ENCODE peak calls at places on chromosomes 16 and 17, in four cellular contexts. N, V, L and K are unnamed samples.

GRCh38 chr17:12683299-12683698 is 17.6 kb downstream of the MYOCD start:
- DNase-seq in N (no peak), V (no peak), L (no peak), K (no peak)

GRCh38 chr17:35082073-35082657 is 18.7 kb upstream of the RFFL start:
- DNase-seq in N (no peak), V (peak; percentile 33), L (no peak), K (no peak)

GRCh38 chr17:13393841-13394710 is 207.7 kb downstream of the HS3ST3A1 start:
- DNase-seq in N (no peak), V (no peak), L (no peak), K (no peak)

GRCh38 chr16:29148867-29149272 is 164.0 kb downstream of the LAT start:
- DNase-seq in N (peak; percentile 60), V (no peak), L (no peak), K (no peak)

GRCh38 chr16:74973304-74973703 is 11.6 kb downstream of the WDR59 start:
- DNase-seq in N (no peak), V (no peak), L (no peak), K (no peak)

GRCh38 chr16:9534759-9535158 is 443.3 kb downstream of the HAPSTR1 start:
- DNase-seq in N (no peak), V (no peak), L (no peak), K (no peak)

GRCh38 chr16:17302620-17303019 is 168.1 kb downstream of the XYLT1 start:
- DNase-seq in N (no peak), V (no peak), L (no peak), K (no peak)

GRCh38 chr16:22210285-22210684 is 4.2 kb downstream of the EEF2K start:
- DNase-seq in N (no peak), V (peak; percentile 77), L (no peak), K (no peak)

GRCh38 chr16:86396318-86396882 is 113.9 kb upstream of the FOXF1 start:
- DNase-seq in N (peak; percentile 34), V (no peak), L (no peak), K (no peak)

GRCh38 chr17:51687887-51688286 is 427.5 kb downstream of the UTP18 start:
- DNase-seq in N (no peak), V (no peak), L (no peak), K (no peak)

GRCh38 chr17:81706757-81707624 is 3.8 kb downstream of the MRPL12 start:
- DNase-seq in N (no peak), V (no peak), L (no peak), K (no peak)

GRCh38 chr16:86306811-86307517 is 203.4 kb upstream of the FOXF1 start:
- DNase-seq in N (no peak), V (no peak), L (no peak), K (no peak)

GRCh38 chr17:15154618-15155017 is 110.5 kb downstream of the PMP22 start:
- DNase-seq in N (no peak), V (no peak), L (no peak), K (no peak)

GRCh38 chr16:57446530-57447141 is 549 bp downstream of the CIAPIN1 start:
- DNase-seq in N (peak; percentile 31), V (peak; percentile 62), L (no peak), K (peak; percentile 21)

GRCh38 chr17:40150215-40150614 is 9.9 kb downstream of the CASC3 start:
- DNase-seq in N (no peak), V (no peak), L (no peak), K (no peak)

GRCh38 chr16:86292942-86293341 is 217.4 kb upstream of the FOXF1 start:
- DNase-seq in N (no peak), V (no peak), L (no peak), K (no peak)

GRCh38 chr17:47862621-47863440 is 11.9 kb upstream of the SP6 start:
- DNase-seq in N (no peak), V (no peak), L (no peak), K (no peak)

GRCh38 chr16:65658339-65659275 is 536.7 kb upstream of the CDH11 start:
- DNase-seq in N (no peak), V (no peak), L (no peak), K (no peak)

GRCh38 chr16:87380875-87381274 is 2.7 kb downstream of the FBXO31 start:
- DNase-seq in N (no peak), V (no peak), L (no peak), K (no peak)

GRCh38 chr17:53516643-53517042 is 306.1 kb upstream of the KIF2B start:
- DNase-seq in N (no peak), V (no peak), L (no peak), K (no peak)

GRCh38 chr16:57471209-57471608 is 8.7 kb downstream of the POLR2C start:
- DNase-seq in N (no peak), V (no peak), L (no peak), K (no peak)

GRCh38 chr17:81026266-81027036 is 8.5 kb upstream of the BAIAP2 start:
- DNase-seq in N (no peak), V (no peak), L (no peak), K (no peak)

DNA sequence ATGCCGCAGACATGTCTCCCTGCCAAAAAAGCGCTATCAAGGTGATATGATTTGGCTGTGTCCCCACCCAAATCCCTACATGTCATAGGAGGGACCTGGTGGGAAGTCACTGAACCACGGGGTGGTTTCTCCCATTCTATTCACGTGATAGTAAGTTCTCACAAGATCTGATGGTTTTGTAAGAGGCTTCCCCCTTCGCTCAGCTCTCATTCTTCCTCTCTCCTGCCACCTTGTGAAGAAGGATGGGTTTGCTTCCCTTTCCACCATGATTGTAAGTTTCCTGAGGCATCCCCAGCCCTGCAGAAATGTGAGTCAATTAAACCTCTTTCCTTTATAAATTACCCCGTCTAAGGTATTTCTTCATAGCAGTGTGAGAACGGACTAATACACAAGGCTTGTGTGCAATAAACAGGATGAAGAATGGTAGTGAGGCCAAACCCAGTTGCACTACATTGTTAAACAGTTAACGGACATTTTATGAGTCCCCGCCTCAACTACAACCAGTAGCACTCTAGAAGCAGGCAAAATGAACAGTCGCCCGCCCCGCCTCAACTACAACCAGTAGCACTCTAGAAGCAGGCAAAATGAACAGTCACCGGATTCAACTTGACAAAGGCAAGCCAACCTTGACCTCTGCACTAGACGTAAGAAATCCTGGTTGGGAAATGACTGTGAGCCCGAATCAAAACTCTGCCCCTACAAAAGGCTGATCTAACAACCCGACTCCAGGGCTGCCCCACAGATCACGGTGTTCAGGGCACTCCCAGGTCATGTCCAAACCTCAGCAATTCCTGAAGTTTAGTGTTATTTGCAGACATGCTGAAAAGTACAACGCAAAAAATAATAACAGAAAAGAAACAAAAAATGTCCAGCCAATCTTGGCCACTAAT is 26.3 kb downstream of the VPS53 start:
- DNase-seq in N (peak; percentile 37), V (peak; percentile 2), L (no peak), K (no peak)
- TF ChIP-seq CTCF in N (no peak), V (peak; percentile 33), L (no peak), K (peak; percentile 12)

GRCh38 chr17:17081304-17081940 is 39.2 kb downstream of the MPRIP start:
- DNase-seq in N (no peak), V (no peak), L (no peak), K (no peak)
- H3K4me1 ChIP-seq in N (peaks cover 31% of the 10 kb centered on the region), V (no peaks in the 10 kb centered on the region), L (peaks cover 10% of the 10 kb centered on the region), K (peaks cover 43% of the 10 kb centered on the region)

DNA sequence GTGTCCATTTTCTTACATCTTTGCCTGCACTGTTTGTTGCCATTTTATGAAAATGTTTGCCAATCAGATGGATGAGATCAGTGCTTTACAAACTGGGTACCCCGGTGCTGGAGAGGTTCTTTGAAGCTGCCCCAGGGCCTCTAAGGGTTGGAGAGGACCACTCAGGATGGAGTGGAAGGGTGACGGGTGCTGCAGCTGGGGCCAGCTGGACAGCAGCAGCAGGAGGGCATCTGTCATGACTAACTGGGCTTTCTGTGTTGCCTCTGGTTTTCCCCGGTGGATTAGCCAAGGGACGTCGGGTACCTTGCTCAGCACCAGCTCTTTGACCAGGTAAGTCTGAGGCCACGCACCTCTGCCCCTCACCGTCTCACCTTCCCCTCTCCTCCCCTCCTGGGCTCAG is 12.3 kb downstream of the KDM8 start:
- DNase-seq in N (no peak), V (no peak), L (no peak), K (no peak)
- H3K36me3 ChIP-seq in N (no peaks in the 10 kb centered on the region), V (peaks cover 24% of the 10 kb centered on the region), L (peaks cover 16% of the 10 kb centered on the region), K (peaks cover 7% of the 10 kb centered on the region)

GRCh38 chr17:19650826-19651225 is 2.3 kb downstream of the ALDH3A2 start:
- DNase-seq in N (no peak), V (no peak), L (no peak), K (no peak)

GRCh38 chr17:19646788-19647696 is 1.5 kb upstream of the ALDH3A2 start:
- DNase-seq in N (no peak), V (no peak), L (no peak), K (peak; percentile 37)

GRCh38 chr17:19647697-19648474 is 665 bp upstream of the ALDH3A2 start:
- DNase-seq in N (peak; percentile 65), V (peak; percentile 42), L (peak; percentile 29), K (peak; percentile 68)

GRCh38 chr17:19651461-19652238 is 3.1 kb downstream of the ALDH3A2 start:
- DNase-seq in N (no peak), V (no peak), L (no peak), K (no peak)

GRCh38 chr17:19648475-19649406 is at the start of gene ALDH3A2:
- DNase-seq in N (peak; percentile 97), V (peak; percentile 95), L (peak; percentile 94), K (peak; percentile 100)
- TF ChIP-seq CTCF in N (peak; percentile 42), V (no peak), L (peak; percentile 28), K (no peak)

GRCh38 chr17:75511610-75512575 is 3.4 kb downstream of the CASKIN2 start:
- DNase-seq in N (no peak), V (no peak), L (no peak), K (peak; percentile 78)

GRCh38 chr17:75515229-75515522 is 161 bp downstream of the CASKIN2 start:
- DNase-seq in N (no peak), V (no peak), L (no peak), K (no peak)

GRCh38 chr17:75514299-75515228 is 773 bp downstream of the CASKIN2 start:
- DNase-seq in N (peak; percentile 26), V (no peak), L (no peak), K (peak; percentile 64)

GRCh38 chr17:75512946-75513666 is 2.2 kb downstream of the CASKIN2 start:
- DNase-seq in N (no peak), V (no peak), L (no peak), K (no peak)

GRCh38 chr17:75513667-75514052 is 1.7 kb downstream of the CASKIN2 start:
- DNase-seq in N (no peak), V (no peak), L (no peak), K (no peak)
- H3K4me1 ChIP-seq in N (peaks cover 28% of the 10 kb centered on the region), V (peaks cover 28% of the 10 kb centered on the region), L (peaks cover 25% of the 10 kb centered on the region), K (peaks cover 46% of the 10 kb centered on the region)

GRCh38 chr17:57338257-57338919 is 82.1 kb downstream of the MSI2 start:
- DNase-seq in N (no peak), V (peak; percentile 45), L (no peak), K (no peak)
- H3K36me3 ChIP-seq in N (no peaks in the 10 kb centered on the region), V (peaks cover 38% of the 10 kb centered on the region), L (no peaks in the 10 kb centered on the region), K (no peaks in the 10 kb centered on the region)

GRCh38 chr16:23771642-23772041 is 16.8 kb downstream of the CHP2 start:
- DNase-seq in N (no peak), V (no peak), L (no peak), K (no peak)

GRCh38 chr16:23771027-23771426 is 16.2 kb downstream of the CHP2 start:
- DNase-seq in N (no peak), V (no peak), L (no peak), K (no peak)

GRCh38 chr16:23768581-23768980 is 13.8 kb downstream of the CHP2 start:
- DNase-seq in N (peak; percentile 53), V (no peak), L (no peak), K (no peak)

DNA sequence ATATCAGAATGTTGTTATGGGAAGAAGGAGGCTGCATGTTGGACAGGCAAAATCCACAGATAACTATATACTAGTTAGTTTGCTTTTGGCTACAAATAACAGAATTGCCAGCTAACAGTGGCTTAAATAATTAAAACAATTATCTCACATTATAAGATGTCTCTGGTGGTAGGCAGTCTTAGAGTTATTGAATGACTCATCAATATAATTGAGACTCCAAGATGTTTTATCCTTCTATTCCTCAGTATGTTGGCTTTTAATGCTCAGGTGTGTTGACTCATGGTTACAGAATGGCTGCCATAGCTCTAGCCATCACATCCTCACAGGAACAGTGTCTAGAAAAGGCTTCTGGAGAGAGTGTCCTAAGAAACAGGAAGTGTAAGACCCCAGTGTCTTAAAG is 11.1 kb downstream of the CHP2 start:
- DNase-seq in N (no peak), V (no peak), L (no peak), K (no peak)
- TF ChIP-seq CTCF in N (no peak), V (no peak), L (no peak), K (no peak)